ENCODE peak calls at places on chromosomes 2 and 18, in six cellular contexts. L, Q, H, N, O and J are unnamed samples.

GRCh38 chr2:95381212-95382127 is 21.0 kb upstream of the FAHD2A start:
- DNase-seq in L (no peak), Q (no peak), H (no peak), N (no peak), O (no peak), J (no peak)

GRCh38 chr2:217798743-217799552 is 203.8 kb downstream of the TNS1 start:
- DNase-seq in L (no peak), Q (peak), H (no peak), N (no peak), O (no peak), J (peak)

GRCh38 chr18:44051088-44051487 is 629.6 kb upstream of the SETBP1 start:
- DNase-seq in L (peak), Q (no peak), H (no peak), N (no peak), O (no peak), J (no peak)

GRCh38 chr2:23506460-23507266 is 121.7 kb downstream of the KLHL29 start:
- DNase-seq in L (no peak), Q (no peak), H (no peak), N (no peak), O (no peak), J (no peak)

GRCh38 chr2:179467111-179467510 is 202.5 kb upstream of the SESTD1 start:
- DNase-seq in L (no peak), Q (no peak), H (no peak), N (no peak), O (no peak), J (no peak)

GRCh38 chr2:88080545-88080944 is 12.9 kb downstream of the SMYD1 start:
- DNase-seq in L (no peak), Q (no peak), H (no peak), N (no peak), O (no peak), J (no peak)

GRCh38 chr2:128639693-128640092 is 321.0 kb upstream of the HS6ST1 start:
- DNase-seq in L (no peak), Q (no peak), H (no peak), N (no peak), O (no peak), J (no peak)

GRCh38 chr2:126368778-126369177 is 287.2 kb upstream of the GYPC start:
- DNase-seq in L (no peak), Q (no peak), H (no peak), N (no peak), O (no peak), J (no peak)

GRCh38 chr2:201182650-201183372 is at the start of gene CASP10:
- DNase-seq in L (no peak), Q (peak), H (peak), N (peak), O (no peak), J (peak)

GRCh38 chr2:133194068-133194655 is 374.1 kb downstream of the NCKAP5 start:
- DNase-seq in L (no peak), Q (no peak), H (no peak), N (no peak), O (no peak), J (no peak)

GRCh38 chr2:223734346-223734745 is 103.0 kb downstream of the AP1S3 start:
- DNase-seq in L (no peak), Q (no peak), H (no peak), N (no peak), O (no peak), J (no peak)